ENCODE peak calls at places on chromosomes 6 and 20, in four cellular contexts. One of them, this sample, is unnamed.

GRCh38 chr6:24125980-24126379 is at the start of gene NRSN1:
- DNase-seq in transverse colon: no peak
- DNase-seq in breast epithelium: no peak
- DNase-seq in K562: peak; percentile 59
- DNase-seq in this sample: no peak

GRCh38 chr6:132257561-132257960 is 143.7 kb downstream of the MOXD1 start:
- DNase-seq in K562: no peak
- DNase-seq in transverse colon: no peak
- DNase-seq in breast epithelium: no peak
- DNase-seq in this sample: no peak

GRCh38 chr6:154938245-154938583 is 56.9 kb upstream of the TIAM2 start:
- DNase-seq in breast epithelium: peak; percentile 30
- DNase-seq in K562: no peak
- DNase-seq in transverse colon: no peak
- DNase-seq in this sample: no peak

GRCh38 chr20:45354423-45355208 is 6.4 kb upstream of the SDC4 start:
- DNase-seq in transverse colon: no peak
- DNase-seq in K562: no peak
- DNase-seq in breast epithelium: no peak
- DNase-seq in this sample: no peak

GRCh38 chr20:4415281-4415680 is 306.4 kb upstream of the PRND start:
- DNase-seq in breast epithelium: no peak
- DNase-seq in transverse colon: no peak
- DNase-seq in K562: no peak
- DNase-seq in this sample: no peak

GRCh38 chr20:10670521-10671220 is 3.1 kb downstream of the JAG1 start:
- DNase-seq in breast epithelium: no peak
- DNase-seq in transverse colon: no peak
- DNase-seq in K562: no peak
- DNase-seq in this sample: peak; percentile 42

GRCh38 chr6:145688493-145688905 is 46.8 kb downstream of the EPM2A start:
- DNase-seq in breast epithelium: no peak
- DNase-seq in transverse colon: no peak
- DNase-seq in K562: no peak
- DNase-seq in this sample: no peak

GRCh38 chr6:134379086-134379485 is 61.2 kb upstream of the SGK1 start:
- DNase-seq in transverse colon: peak; percentile 84
- DNase-seq in K562: peak; percentile 19
- DNase-seq in breast epithelium: peak; percentile 59
- DNase-seq in this sample: no peak

GRCh38 chr6:114009192-114009591 is 38.2 kb upstream of the HDAC2 start:
- DNase-seq in breast epithelium: no peak
- DNase-seq in transverse colon: no peak
- DNase-seq in K562: no peak
- DNase-seq in this sample: no peak

GRCh38 chr20:48959902-48960550 is 38.5 kb downstream of the ARFGEF2 start:
- DNase-seq in K562: no peak
- DNase-seq in breast epithelium: no peak
- DNase-seq in transverse colon: no peak
- DNase-seq in this sample: no peak

GRCh38 chr20:57582432-57583288 is 21.8 kb downstream of the PCK1 start:
- DNase-seq in transverse colon: no peak
- DNase-seq in breast epithelium: no peak
- DNase-seq in K562: peak; percentile 47
- DNase-seq in this sample: no peak

GRCh38 chr20:8855315-8855714 is 213.6 kb upstream of the PLCB4 start:
- DNase-seq in K562: no peak
- DNase-seq in breast epithelium: no peak
- DNase-seq in transverse colon: no peak
- DNase-seq in this sample: no peak

GRCh38 chr6:40962241-40962640 is 76.8 kb downstream of the UNC5CL start:
- DNase-seq in transverse colon: no peak
- DNase-seq in breast epithelium: peak; percentile 19
- DNase-seq in K562: no peak
- DNase-seq in this sample: peak; percentile 32

GRCh38 chr20:24981750-24982149 is 10.8 kb downstream of the APMAP start:
- DNase-seq in transverse colon: peak; percentile 39
- DNase-seq in K562: no peak
- DNase-seq in breast epithelium: no peak
- DNase-seq in this sample: no peak

GRCh38 chr6:140744648-140745320 is 1370.3 kb upstream of the CITED2 start:
- DNase-seq in transverse colon: no peak
- DNase-seq in K562: no peak
- DNase-seq in breast epithelium: no peak
- DNase-seq in this sample: no peak

GRCh38 chr6:101706576-101706975 is 313.1 kb downstream of the GRIK2 start:
- DNase-seq in breast epithelium: no peak
- DNase-seq in transverse colon: no peak
- DNase-seq in K562: no peak
- DNase-seq in this sample: no peak

GRCh38 chr6:12527339-12527738 is 189.2 kb upstream of the PHACTR1 start:
- DNase-seq in transverse colon: no peak
- DNase-seq in breast epithelium: no peak
- DNase-seq in K562: no peak
- DNase-seq in this sample: no peak

GRCh38 chr6:165661416-165662001 is 1.5 kb downstream of the PDE10A start:
- DNase-seq in K562: no peak
- DNase-seq in breast epithelium: no peak
- DNase-seq in transverse colon: no peak
- DNase-seq in this sample: no peak

GRCh38 chr20:51085761-51086160 is 62.9 kb upstream of the KCNG1 start:
- DNase-seq in breast epithelium: no peak
- DNase-seq in K562: peak; percentile 29
- DNase-seq in transverse colon: no peak
- DNase-seq in this sample: no peak

GRCh38 chr20:62685781-62686555 is 22.7 kb upstream of the NTSR1 start:
- DNase-seq in transverse colon: peak; percentile 61
- DNase-seq in breast epithelium: no peak
- DNase-seq in K562: peak; percentile 81
- DNase-seq in this sample: no peak

GRCh38 chr6:131979515-131980337 is 28.6 kb upstream of the CCN2 start:
- DNase-seq in breast epithelium: no peak
- DNase-seq in K562: no peak
- DNase-seq in transverse colon: no peak
- DNase-seq in this sample: no peak

GRCh38 chr6:26056583-26057350 is 30.5 kb upstream of the HFE start:
- DNase-seq in transverse colon: peak; percentile 24
- DNase-seq in K562: peak; percentile 78
- DNase-seq in breast epithelium: peak; percentile 46
- DNase-seq in this sample: no peak

GRCh38 chr6:37628611-37629320 is 68.9 kb downstream of the MDGA1 start:
- DNase-seq in K562: no peak
- DNase-seq in transverse colon: no peak
- DNase-seq in breast epithelium: no peak
- DNase-seq in this sample: no peak

GRCh38 chr20:20261159-20261558 is 106.7 kb upstream of the INSM1 start:
- DNase-seq in K562: no peak
- DNase-seq in breast epithelium: no peak
- DNase-seq in transverse colon: no peak
- DNase-seq in this sample: no peak

GRCh38 chr20:6831461-6831860 is 64.0 kb downstream of the BMP2 start:
- DNase-seq in K562: no peak
- DNase-seq in transverse colon: no peak
- DNase-seq in breast epithelium: no peak
- DNase-seq in this sample: no peak

GRCh38 chr6:14925627-14926026 is 320.2 kb upstream of the JARID2 start:
- DNase-seq in K562: no peak
- DNase-seq in transverse colon: no peak
- DNase-seq in breast epithelium: no peak
- DNase-seq in this sample: no peak

GRCh38 chr20:17875106-17875980 is 93.3 kb downstream of the SNX5 start:
- DNase-seq in breast epithelium: peak; percentile 93
- DNase-seq in K562: no peak
- DNase-seq in transverse colon: peak; percentile 96
- DNase-seq in this sample: no peak

GRCh38 chr6:14804444-14805210 is 441.2 kb upstream of the JARID2 start:
- DNase-seq in breast epithelium: peak; percentile 66
- DNase-seq in transverse colon: peak; percentile 93
- DNase-seq in K562: no peak
- DNase-seq in this sample: no peak

GRCh38 chr6:160767019-160767646 is 65.1 kb downstream of the PLG start:
- DNase-seq in K562: peak; percentile 52
- DNase-seq in transverse colon: peak; percentile 61
- DNase-seq in breast epithelium: peak; percentile 50
- DNase-seq in this sample: peak; percentile 80

GRCh38 chr6:156780117-156780641 is 3.0 kb downstream of the ARID1B start:
- DNase-seq in transverse colon: peak; percentile 63
- DNase-seq in K562: peak; percentile 81
- DNase-seq in breast epithelium: peak; percentile 52
- DNase-seq in this sample: no peak
- TF ChIP-seq POLR2A in transverse colon: peak; percentile 54
- TF ChIP-seq POLR2A in K562: peak; percentile 76
- TF ChIP-seq POLR2A in breast epithelium: no peak
- TF ChIP-seq POLR2A in this sample: peak; percentile 68

GRCh38 chr6:91751496-91751895 is 1164.6 kb upstream of the MAP3K7 start:
- DNase-seq in transverse colon: no peak
- DNase-seq in K562: no peak
- DNase-seq in breast epithelium: no peak
- DNase-seq in this sample: no peak
- TF ChIP-seq POLR2AphosphoS5 in transverse colon: no peak
- TF ChIP-seq POLR2AphosphoS5 in K562: no peak
- TF ChIP-seq POLR2AphosphoS5 in breast epithelium: no peak
- TF ChIP-seq POLR2AphosphoS5 in this sample: no peak

GRCh38 chr6:148272084-148272483 is 70.6 kb upstream of the SASH1 start:
- DNase-seq in transverse colon: no peak
- DNase-seq in K562: no peak
- DNase-seq in breast epithelium: no peak
- DNase-seq in this sample: no peak
- TF ChIP-seq POLR2A in transverse colon: no peak
- TF ChIP-seq POLR2A in K562: no peak
- TF ChIP-seq POLR2A in breast epithelium: no peak
- TF ChIP-seq POLR2A in this sample: no peak

GRCh38 chr6:138087549-138087948 is 19.7 kb downstream of the PERP start:
- DNase-seq in K562: no peak
- DNase-seq in transverse colon: no peak
- DNase-seq in breast epithelium: no peak
- DNase-seq in this sample: no peak
- TF ChIP-seq POLR2AphosphoS5 in K562: no peak
- TF ChIP-seq POLR2AphosphoS5 in transverse colon: no peak
- TF ChIP-seq POLR2AphosphoS5 in breast epithelium: no peak
- TF ChIP-seq POLR2AphosphoS5 in this sample: no peak

GRCh38 chr6:31736026-31736767 is at the start of gene CLIC1:
- DNase-seq in transverse colon: peak; percentile 93
- DNase-seq in K562: peak; percentile 98
- DNase-seq in breast epithelium: peak; percentile 88
- DNase-seq in this sample: peak; percentile 69
- TF ChIP-seq POLR2A in transverse colon: peak; percentile 98
- TF ChIP-seq POLR2A in K562: peak; percentile 99
- TF ChIP-seq POLR2A in breast epithelium: peak; percentile 96
- TF ChIP-seq POLR2A in this sample: peak; percentile 90

GRCh38 chr6:27250955-27251671 is 3.6 kb downstream of the PRSS16 start:
- DNase-seq in K562: peak; percentile 97
- DNase-seq in breast epithelium: peak; percentile 90
- DNase-seq in transverse colon: peak; percentile 96
- DNase-seq in this sample: peak; percentile 54
- TF ChIP-seq POLR2AphosphoS5 in K562: no peak
- TF ChIP-seq POLR2AphosphoS5 in breast epithelium: peak; percentile 75
- TF ChIP-seq POLR2AphosphoS5 in transverse colon: peak; percentile 51
- TF ChIP-seq POLR2AphosphoS5 in this sample: no peak

DNA sequence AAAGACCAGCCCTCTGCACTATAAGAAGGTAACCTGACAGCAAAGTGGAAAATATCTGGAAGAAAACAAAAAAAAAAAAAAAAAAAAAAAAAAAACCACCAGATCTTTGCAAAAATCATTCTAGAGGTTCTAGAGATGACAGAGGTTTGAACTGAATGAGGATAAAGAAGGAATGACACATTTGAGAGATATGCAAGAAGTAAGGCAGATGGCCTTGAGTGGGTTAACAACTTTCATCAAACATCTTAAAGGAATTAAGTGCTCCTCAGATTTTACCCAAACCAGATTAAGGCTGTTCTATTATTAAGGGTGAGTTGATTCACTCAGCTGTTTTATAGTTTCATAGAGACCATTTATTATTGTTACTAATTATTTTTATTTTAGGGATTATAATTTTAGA is 62.0 kb downstream of the RSPO3 start:
- DNase-seq in transverse colon: no peak
- DNase-seq in K562: no peak
- DNase-seq in breast epithelium: no peak
- DNase-seq in this sample: no peak
- TF ChIP-seq POLR2A in transverse colon: no peak
- TF ChIP-seq POLR2A in K562: no peak
- TF ChIP-seq POLR2A in breast epithelium: no peak
- TF ChIP-seq POLR2A in this sample: no peak

This sample was measured in GM12891.